ENCODE peak calls at places on chromosomes 11 and 22, in nine cellular contexts. Q is CD8-positive, alpha-beta T cell; G is CD4-positive, alpha-beta T cell; I is right atrium auricular region; H is cardiac muscle cell; V is upper lobe of right lung; M is IMR-90; P is heart right ventricle; N is pancreas. Y is an unnamed sample. For H3K27me3 and H3K9me3, the result is how much of the 10 kb centered on the place peaks cover.

GRCh38 chr22:20567371-20567847 is 60.0 kb downstream of the MED15 start:
- DNase-seq in G (no peak), I (no peak), P (no peak), V (no peak), Q (no peak), M (peak), N (no peak), H (no peak), Y (no peak)

GRCh38 chr11:126410649-126411048 is 55.2 kb downstream of the ST3GAL4 start:
- DNase-seq in V (no peak), G (no peak), N (no peak), H (no peak), M (peak), Q (no peak), P (peak), I (peak), Y (no peak)

GRCh38 chr22:20186183-20186870 is 35.5 kb upstream of the CCDC188 start:
- DNase-seq in P (no peak), H (no peak), Q (no peak), G (no peak), I (no peak), M (no peak), V (no peak), N (no peak), Y (no peak)

GRCh38 chr22:45504703-45505341 is 2.1 kb downstream of the FBLN1 start:
- DNase-seq in G (no peak), V (no peak), Q (no peak), P (peak), H (peak), I (no peak), N (no peak), M (peak), Y (no peak)

GRCh38 chr22:24240381-24240780 is 4.5 kb downstream of the GGT5 start:
- DNase-seq in M (no peak), H (no peak), V (no peak), N (no peak), G (no peak), Q (no peak), P (no peak), I (no peak), Y (no peak)

GRCh38 chr11:69817265-69818236 is 1.7 kb downstream of the FGF3 start:
- DNase-seq in M (no peak), V (no peak), N (no peak), G (no peak), Q (no peak), I (no peak), P (no peak), H (peak), Y (no peak)

GRCh38 chr11:37320921-37321320 is 722.9 kb upstream of the RAG2 start:
- DNase-seq in H (no peak), M (no peak), G (no peak), Q (no peak), P (no peak), V (no peak), I (no peak), N (no peak), Y (no peak)

GRCh38 chr11:77267910-77268309 is 33.6 kb downstream of the GDPD4 start:
- DNase-seq in N (no peak), I (no peak), H (no peak), G (no peak), V (no peak), M (peak), Q (no peak), P (no peak), Y (no peak)

GRCh38 chr11:94511932-94512781 is at the start of gene C11orf97:
- DNase-seq in V (peak), P (peak), N (peak), G (peak), Q (peak), I (no peak), M (peak), H (peak), Y (peak)

GRCh38 chr11:59944761-59945160 is 6.5 kb downstream of the OOSP1 start:
- DNase-seq in N (no peak), Q (no peak), V (no peak), H (peak), M (no peak), I (no peak), G (no peak), P (no peak), Y (no peak)

DNA sequence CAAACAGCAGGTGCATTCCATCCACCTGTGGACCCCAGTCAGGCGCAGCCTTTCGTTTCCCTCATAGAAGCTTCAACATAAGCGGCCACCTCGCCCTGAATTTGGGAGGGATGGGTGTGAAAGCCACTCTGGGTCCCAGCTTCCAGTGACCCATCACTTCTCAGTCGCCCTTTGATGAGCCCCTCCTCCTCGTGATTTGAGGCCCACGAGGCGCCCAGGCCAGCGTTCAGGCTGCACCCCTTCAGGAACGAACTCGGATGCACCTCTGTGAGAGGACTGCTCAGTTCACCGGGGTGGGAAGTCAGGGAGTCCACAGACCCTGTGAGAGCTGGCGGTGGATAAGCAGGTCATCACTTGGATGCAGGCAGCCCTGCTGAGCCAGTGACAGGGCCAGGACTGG is 1118.2 kb downstream of the BRD1 start:
- DNase-seq in I (no peak), Q (no peak), P (no peak), V (peak), G (no peak), M (no peak), N (peak), H (no peak), Y (no peak)
- H3K27me3 ChIP-seq in I (under half), Q (under half), P (under half), V (under half), G (under half), M (under half), N (under half), H (under half), Y (under half)

GRCh38 chr22:49086181-49086580 is 741.5 kb downstream of the BRD1 start:
- DNase-seq in N (no peak), Q (no peak), M (no peak), H (no peak), I (no peak), V (peak), P (no peak), G (no peak), Y (no peak)

GRCh38 chr22:49087716-49088660 is 739.7 kb downstream of the BRD1 start:
- DNase-seq in I (no peak), V (peak), P (no peak), H (no peak), Q (no peak), N (peak), G (no peak), M (no peak), Y (no peak)

GRCh38 chr22:49088801-49089791 is 738.6 kb downstream of the BRD1 start:
- DNase-seq in V (peak), N (peak), Q (no peak), M (no peak), I (no peak), H (no peak), P (no peak), G (no peak), Y (no peak)

GRCh38 chr22:49087163-49087562 is 740.5 kb downstream of the BRD1 start:
- DNase-seq in V (peak), G (no peak), N (peak), H (no peak), P (no peak), I (no peak), M (no peak), Q (no peak), Y (no peak)

DNA sequence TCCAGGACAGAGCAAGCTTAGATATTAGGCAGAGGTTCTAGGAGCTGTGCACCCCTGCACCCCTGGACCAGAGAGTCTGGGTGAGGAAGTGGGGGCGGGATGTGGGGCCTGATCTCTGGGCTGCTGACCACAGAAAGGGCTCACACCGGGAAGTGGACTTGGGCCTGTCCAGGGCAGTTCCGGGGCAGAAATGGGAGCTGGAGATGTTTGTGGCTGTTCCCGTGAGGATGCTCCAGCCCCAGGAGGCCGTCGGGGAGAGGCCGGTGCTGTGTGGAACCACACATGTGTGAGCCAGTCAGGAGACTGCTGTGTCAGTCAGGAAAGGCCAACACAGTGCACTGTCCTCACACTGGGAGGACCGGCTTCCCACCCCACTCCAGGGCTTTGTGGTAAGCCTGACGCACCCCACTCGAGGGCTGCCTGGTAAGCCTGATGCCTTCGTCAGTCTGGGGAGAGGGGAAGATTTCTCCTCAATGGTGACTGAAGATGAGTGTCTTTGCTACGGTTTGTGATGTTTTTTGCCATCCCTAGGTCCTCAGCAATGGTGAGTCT is 741.0 kb downstream of the BRD1 start:
- DNase-seq in M (no peak), H (no peak), N (peak), I (no peak), G (no peak), P (no peak), V (peak), Q (no peak), Y (no peak)
- H3K9me3 ChIP-seq in M (half or more), H (under half), N (under half), I (under half), G (under half), P (under half), V (under half), Q (under half), Y (under half)

GRCh38 chr22:22662095-22662494 is 17.7 kb downstream of the GGTLC2 start:
- DNase-seq in N (no peak), P (no peak), H (no peak), I (no peak), M (no peak), V (no peak), G (no peak), Q (no peak), Y (no peak)
- H3K27me3 ChIP-seq in N (under half), P (under half), H (under half), I (under half), M (under half), V (under half), G (under half), Q (under half), Y (under half)

GRCh38 chr11:71150859-71151258 is 101.5 kb downstream of the SHANK2 start:
- DNase-seq in P (no peak), G (no peak), I (no peak), V (peak), Q (no peak), H (no peak), M (no peak), N (no peak), Y (no peak)
- H3K9me3 ChIP-seq in P (under half), G (under half), I (under half), V (under half), Q (under half), H (under half), M (under half), N (under half), Y (under half)

DNA sequence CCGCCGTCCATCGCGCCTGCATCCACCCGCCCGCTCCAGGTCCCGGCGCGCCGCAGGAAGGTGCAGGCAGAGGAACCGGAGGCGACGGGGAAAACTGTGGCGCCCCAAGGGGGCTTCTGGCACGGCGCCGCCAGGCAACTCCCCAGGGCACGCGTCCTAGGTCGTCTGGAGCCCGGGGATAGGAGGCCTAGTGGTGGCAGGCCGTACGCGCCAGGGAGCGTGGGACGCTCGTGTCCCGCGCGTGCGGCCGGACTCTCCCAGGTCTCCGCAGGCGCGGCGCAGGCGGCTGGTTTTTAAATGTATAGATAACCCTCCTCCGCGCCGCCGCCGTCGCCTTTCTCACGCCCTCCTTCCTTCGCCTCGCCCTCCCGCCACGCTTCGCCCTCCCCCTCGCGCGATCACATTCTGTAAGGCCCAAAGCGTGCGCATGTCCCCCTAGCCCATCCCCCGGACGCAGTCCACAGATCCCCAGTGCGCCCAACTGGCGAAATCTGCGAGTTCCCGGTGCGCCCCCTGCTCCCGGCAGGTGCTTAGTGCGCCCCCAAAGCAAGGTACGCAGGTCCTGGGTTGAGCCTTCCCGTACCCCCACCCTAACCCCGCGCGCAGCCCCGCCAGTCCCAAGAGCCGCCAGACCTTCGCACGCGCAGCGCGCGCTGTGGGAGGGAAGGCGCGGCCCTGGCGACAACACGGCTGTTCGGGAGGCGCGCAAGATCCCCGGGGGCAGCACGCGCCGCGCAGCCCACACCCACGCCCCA is at the start of gene ASCL2:
- DNase-seq in H (no peak), G (no peak), P (no peak), Q (no peak), I (peak), N (peak), M (no peak), V (peak), Y (peak)
- H3K27me3 ChIP-seq in H (half or more), G (under half), P (half or more), Q (under half), I (under half), N (under half), M (half or more), V (under half), Y (under half)

DNA sequence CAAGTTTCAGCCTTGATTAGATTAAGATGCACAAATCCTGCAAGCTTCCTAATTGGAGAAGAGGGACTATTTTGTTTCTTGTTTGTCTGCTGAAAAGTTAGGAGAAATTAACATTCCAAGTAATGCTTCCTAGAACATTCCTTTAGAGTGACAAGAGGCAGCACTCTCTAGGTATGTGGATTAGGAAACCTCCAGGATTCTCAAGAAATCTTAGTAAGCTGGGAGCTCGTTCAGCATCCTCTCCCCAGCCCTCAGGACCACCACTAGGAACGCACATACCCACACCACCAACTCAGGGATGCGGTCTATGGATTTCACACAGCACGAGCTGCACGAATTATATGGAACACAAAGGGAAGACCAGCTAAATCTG is 52.9 kb downstream of the NCAPD3 start:
- DNase-seq in G (no peak), H (no peak), P (no peak), V (no peak), Q (no peak), M (peak), N (no peak), I (no peak), Y (no peak)
- H3K9me3 ChIP-seq in G (under half), H (under half), P (under half), V (under half), Q (under half), M (under half), N (under half), I (under half), Y (under half)

Y was measured in colonic mucosa.